ENCODE peak calls at places on chromosomes 2 and 18, in ten cellular contexts. G, J, L, U, K, Z, Q, H, O and M are unnamed samples.

GRCh38 chr2:25920786-25921390 is 42.6 kb upstream of the ASXL2 start:
- DNase-seq in Q (no peak), K (no peak), O (no peak), H (no peak), U (no peak), Z (no peak), J (no peak), L (no peak), G (no peak), M (no peak)

GRCh38 chr18:4256786-4257417 is 198.2 kb downstream of the DLGAP1 start:
- DNase-seq in L (no peak), O (no peak), U (no peak), J (no peak), H (no peak), G (no peak), K (no peak), Z (no peak), Q (no peak), M (no peak)

GRCh38 chr18:62499263-62499650 is 23.6 kb upstream of the ZCCHC2 start:
- DNase-seq in Z (no peak), K (no peak), O (no peak), Q (no peak), J (no peak), H (no peak), U (no peak), L (no peak), G (no peak), M (no peak)

GRCh38 chr18:3594760-3595241 is 144.8 kb downstream of the TGIF1 start:
- DNase-seq in G (peak), Z (no peak), H (peak), J (peak), O (no peak), K (peak), U (peak), Q (no peak), L (no peak), M (no peak)

GRCh38 chr2:10361220-10361588 is 58.5 kb downstream of the HPCAL1 start:
- DNase-seq in Q (no peak), G (no peak), Z (no peak), K (no peak), J (no peak), U (no peak), L (no peak), O (no peak), H (peak), M (no peak)

GRCh38 chr18:23268641-23269040 is 133.4 kb downstream of the CABLES1 start:
- DNase-seq in Z (no peak), O (no peak), U (no peak), Q (no peak), H (no peak), G (no peak), L (peak), K (no peak), J (no peak), M (no peak)

GRCh38 chr2:211181626-211182025 is 625.2 kb downstream of the CPS1 start:
- DNase-seq in U (no peak), H (no peak), Q (no peak), J (no peak), K (no peak), O (no peak), L (no peak), G (no peak), Z (no peak), M (no peak)

GRCh38 chr2:157849591-157849990 is 26.5 kb downstream of the ACVR1 start:
- DNase-seq in Q (peak), H (no peak), K (peak), G (peak), L (peak), O (no peak), Z (no peak), J (no peak), U (no peak), M (no peak)

GRCh38 chr18:78818961-78819360 is 160.7 kb upstream of the SALL3 start:
- DNase-seq in H (no peak), G (no peak), O (no peak), Q (no peak), U (no peak), J (no peak), L (no peak), Z (no peak), K (no peak), M (no peak)

GRCh38 chr2:55781542-55781941 is 87.9 kb upstream of the PNPT1 start:
- DNase-seq in J (no peak), U (no peak), H (no peak), Q (no peak), K (no peak), Z (no peak), O (no peak), L (no peak), G (no peak), M (no peak)

GRCh38 chr2:92073815-92074548 is 2797.2 kb upstream of the TEKT4 start:
- DNase-seq in K (no peak), G (peak), Q (no peak), Z (no peak), O (peak), H (no peak), U (peak), J (no peak), L (no peak), M (no peak)

GRCh38 chr2:142585785-142586184 is 291.7 kb upstream of the KYNU start:
- DNase-seq in O (no peak), Q (no peak), K (no peak), G (no peak), U (no peak), Z (no peak), L (no peak), J (no peak), H (no peak), M (no peak)

GRCh38 chr2:192123847-192124246 is 70.9 kb downstream of the TMEFF2 start:
- DNase-seq in J (no peak), U (no peak), H (peak), Q (no peak), G (no peak), K (no peak), O (no peak), Z (no peak), L (no peak), M (no peak)

GRCh38 chr18:80169607-80170006 is 60.5 kb downstream of the ADNP2 start:
- DNase-seq in Z (no peak), L (no peak), G (no peak), O (no peak), U (no peak), H (peak), J (no peak), Q (no peak), K (no peak), M (no peak)

GRCh38 chr2:9797086-9797485 is 46.2 kb upstream of the TAF1B start:
- DNase-seq in Z (no peak), G (no peak), H (no peak), O (no peak), U (no peak), L (no peak), K (no peak), J (no peak), Q (no peak), M (no peak)

GRCh38 chr2:3606028-3606369 is 11.1 kb downstream of the COLEC11 start:
- DNase-seq in K (no peak), O (peak), J (no peak), Z (no peak), L (no peak), U (no peak), Q (no peak), H (no peak), G (no peak), M (no peak)

GRCh38 chr2:179454443-179455218 is 190.0 kb upstream of the SESTD1 start:
- DNase-seq in J (no peak), Z (no peak), K (peak), U (no peak), L (peak), Q (no peak), H (peak), O (no peak), G (no peak), M (no peak)

DNA sequence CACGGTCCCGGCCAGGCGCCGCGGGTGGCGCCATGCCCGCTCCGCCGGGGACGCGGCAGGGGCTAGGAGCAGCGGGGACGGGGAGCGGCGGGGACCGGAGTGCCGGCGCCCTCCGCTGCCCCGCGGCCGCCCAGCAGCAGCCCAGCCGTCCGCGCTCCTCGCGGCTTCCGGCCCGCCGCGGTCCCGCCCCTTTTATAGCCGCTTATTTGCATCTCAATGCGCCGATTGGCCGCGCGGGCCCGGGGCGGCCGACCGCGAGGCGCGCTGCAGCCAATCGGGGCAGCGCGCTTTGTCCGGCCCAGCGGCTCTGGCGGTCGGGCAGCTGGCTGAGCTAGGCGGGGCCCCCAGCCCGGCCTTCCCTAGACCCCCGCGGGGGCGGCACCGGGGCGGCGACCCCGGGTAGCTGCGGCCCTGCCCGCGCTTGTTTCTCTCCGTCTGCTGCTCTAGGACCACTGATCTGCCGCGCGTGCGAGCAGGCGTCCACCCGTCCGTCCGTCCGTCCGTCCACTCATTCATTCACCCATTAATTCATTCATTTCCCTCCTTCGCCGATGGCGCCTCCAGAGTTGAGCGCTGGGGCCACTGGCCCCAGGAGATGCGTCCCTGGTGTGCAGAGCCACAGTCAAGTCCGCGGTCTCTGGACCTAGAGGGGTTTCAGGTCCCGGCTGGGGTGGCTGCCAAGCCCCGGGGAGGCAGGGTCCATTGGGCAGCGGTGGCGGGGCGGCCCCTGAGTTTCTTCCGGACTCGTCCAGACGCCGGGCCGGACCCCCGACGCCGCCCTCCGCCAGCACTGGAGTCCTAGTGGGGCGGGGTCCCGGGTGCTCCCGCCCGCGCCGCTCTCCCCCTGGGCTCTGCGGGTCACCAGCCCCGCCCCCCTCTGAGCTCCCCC is at the start of gene HES6:
- DNase-seq in O (peak), H (peak), U (peak), Q (peak), L (peak), Z (peak), G (peak), J (peak), K (peak), M (peak)
- TF ChIP-seq POLR2A in O (no peak), H (peak), U (peak), Q (peak), L (peak), Z (peak), G (no peak), J (no peak), K (peak), M (peak)

GRCh38 chr2:112134120-112134519 is 4.1 kb upstream of the FBLN7 start:
- DNase-seq in H (no peak), L (no peak), U (no peak), K (no peak), Z (no peak), G (no peak), J (no peak), Q (no peak), O (no peak), M (no peak)
- TF ChIP-seq POLR2A in H (no peak), L (no peak), U (no peak), K (no peak), Z (no peak), G (no peak), J (no peak), Q (no peak), O (no peak), M (no peak)

DNA sequence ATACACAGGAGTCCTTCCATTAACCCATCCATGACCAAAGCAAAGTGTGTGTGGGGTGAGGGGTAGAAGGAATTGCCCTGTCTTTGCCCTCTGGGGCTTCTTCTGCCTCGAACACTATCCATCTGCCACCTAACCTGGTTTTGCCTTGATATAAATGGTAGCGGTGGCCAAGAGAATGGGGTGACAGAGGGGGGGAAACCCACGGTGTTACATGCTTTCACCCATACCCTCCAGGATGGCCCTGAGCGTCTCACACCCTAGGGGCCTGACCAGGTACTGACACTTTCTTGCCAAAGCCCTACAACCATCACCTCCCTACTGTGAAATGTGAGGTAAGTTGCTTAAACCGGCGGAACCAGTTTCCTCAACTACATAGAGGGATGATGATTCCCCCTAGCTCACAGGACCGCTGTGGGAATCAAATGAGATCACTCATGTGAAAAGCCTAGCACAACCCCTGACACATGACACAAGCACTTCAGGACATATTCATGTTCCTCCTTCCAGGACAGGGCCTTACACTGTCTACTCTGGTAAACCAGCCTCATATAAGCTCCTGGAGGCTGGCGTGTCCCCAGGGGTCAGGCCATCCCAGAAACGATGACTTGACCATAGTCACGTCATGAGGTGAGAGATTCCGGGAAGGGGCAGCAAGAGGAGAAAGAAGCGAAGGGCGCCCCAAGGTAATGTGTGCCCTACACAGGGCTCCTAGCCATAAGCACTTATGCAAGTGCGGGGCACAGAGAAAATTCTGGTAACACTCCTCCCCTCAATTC is 49.7 kb downstream of the C2orf42 start:
- DNase-seq in K (peak), G (peak), H (peak), O (peak), J (peak), Q (peak), U (peak), Z (peak), L (peak), M (no peak)
- TF ChIP-seq POLR2A in K (no peak), G (no peak), H (peak), O (peak), J (peak), Q (peak), U (no peak), Z (no peak), L (peak), M (no peak)

GRCh38 chr2:128027278-128027800 is 520 bp downstream of the SAP130 start:
- DNase-seq in L (peak), J (peak), K (peak), U (peak), Q (peak), O (peak), Z (peak), H (peak), G (peak), M (peak)
- TF ChIP-seq POLR2A in L (no peak), J (no peak), K (no peak), U (no peak), Q (no peak), O (no peak), Z (no peak), H (peak), G (no peak), M (no peak)

DNA sequence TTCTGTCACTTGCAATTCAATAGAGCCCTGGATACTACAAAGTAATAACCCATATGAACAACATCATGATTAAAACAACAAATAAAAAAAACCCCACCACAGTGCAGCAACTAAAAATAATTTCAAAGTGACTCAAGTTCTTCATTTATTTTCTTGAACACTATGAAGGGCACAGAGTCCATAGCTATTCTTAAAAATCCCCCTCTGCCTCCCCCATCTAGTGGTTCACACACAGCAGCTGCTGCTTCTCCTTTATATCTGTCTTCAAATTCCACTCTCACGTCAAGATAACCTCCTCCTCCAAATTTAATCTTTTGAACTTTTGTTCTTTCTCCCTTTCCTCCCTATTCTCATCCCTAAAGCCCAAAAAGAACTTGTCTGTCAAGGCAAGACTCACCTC is 591.3 kb downstream of the ZEB2 start:
- DNase-seq in L (no peak), Z (no peak), G (no peak), K (no peak), O (no peak), U (no peak), Q (no peak), J (no peak), H (no peak), M (no peak)
- TF ChIP-seq POLR2A in L (no peak), Z (no peak), G (no peak), K (no peak), O (no peak), U (no peak), Q (no peak), J (no peak), H (no peak), M (no peak)

DNA sequence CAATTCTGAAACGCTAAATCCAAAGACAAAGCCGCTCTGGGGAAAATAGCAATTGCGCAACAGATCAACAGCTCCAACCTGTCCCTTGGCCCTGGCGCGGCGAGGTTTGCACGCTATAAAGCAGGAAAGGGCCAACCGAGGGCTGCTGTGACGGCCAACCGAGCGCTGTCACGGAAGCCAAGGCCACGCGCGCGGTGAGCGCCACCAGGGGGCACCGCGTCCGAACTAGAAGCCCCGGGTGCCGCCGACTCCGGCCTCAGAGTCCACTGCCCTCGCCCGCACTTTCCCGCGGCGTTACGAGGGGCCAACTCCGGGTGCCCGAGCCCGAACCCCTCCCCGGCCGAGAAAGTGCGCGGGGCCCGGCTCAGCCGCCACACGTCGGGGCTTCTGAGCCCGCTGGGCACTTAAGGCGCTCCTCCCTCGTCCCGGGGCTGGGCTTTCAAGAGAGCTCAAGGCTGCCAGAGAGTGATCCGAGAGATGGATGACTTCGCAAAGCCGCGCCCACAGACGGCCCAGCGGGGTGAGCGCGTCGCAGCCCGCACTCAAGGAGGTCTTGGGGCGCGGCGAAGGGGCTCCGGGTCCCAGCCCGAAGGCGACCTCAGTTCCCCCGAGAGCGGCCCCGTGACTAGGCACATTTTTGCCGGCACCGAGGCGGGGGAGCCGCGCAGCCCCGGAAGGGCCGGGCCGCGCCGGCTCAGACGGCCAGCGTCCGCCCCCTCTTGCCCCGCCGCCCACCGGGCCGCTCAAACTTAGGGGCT is 897 bp downstream of the NFE2L2 start:
- DNase-seq in L (peak), O (peak), H (peak), J (peak), K (peak), Q (peak), G (peak), Z (peak), U (peak), M (peak)
- TF ChIP-seq POLR2A in L (peak), O (peak), H (peak), J (peak), K (peak), Q (peak), G (no peak), Z (peak), U (peak), M (no peak)